ENCODE peak calls at places on chromosomes 3 and 15, in ten cellular contexts. Z is AG04450; M is GM18507; E is mucosa of descending colon; T is stimulated activated CD8-positive, alpha-beta memory T cell treated with anti-CD3 and anti-CD28 coated beads, Interleukin-12 subunit alpha, Interleukin-12 subunit beta, amount 100 ng/mL, for 4 hours; Q is cerebellar cortex; V is mesenchymal stem cell; N is NCI-H1092; B is B cell; Y is EH. X is an unnamed sample.

GRCh38 chr3:13869944-13870343 is 9.9 kb downstream of the WNT7A start:
- DNase-seq in N (no peak), T (no peak), B (no peak), Q (no peak), Y (no peak), V (no peak), E (no peak), M (no peak), Z (no peak), X (no peak)

GRCh38 chr15:89647191-89647851 is 7.9 kb downstream of the KIF7 start:
- DNase-seq in Q (peak), E (peak), N (peak), T (no peak), B (peak), Y (peak), M (peak), Z (no peak), V (peak), X (no peak)

GRCh38 chr3:188712257-188712924 is 459.4 kb upstream of the TPRG1 start:
- DNase-seq in T (no peak), B (peak), Q (no peak), V (peak), E (no peak), N (no peak), Y (peak), M (no peak), Z (peak), X (no peak)

GRCh38 chr15:74725845-74726773 is 781 bp upstream of the CYP1A1 start:
- DNase-seq in N (no peak), Y (peak), M (peak), T (peak), E (peak), B (peak), Z (no peak), Q (peak), V (peak), X (peak)

GRCh38 chr15:47756872-47757271 is 39.6 kb downstream of the SEMA6D start:
- DNase-seq in V (peak), E (no peak), M (no peak), B (no peak), Y (peak), N (no peak), Z (peak), T (no peak), Q (no peak), X (no peak)

GRCh38 chr15:85542895-85543331 is 162.5 kb downstream of the AKAP13 start:
- DNase-seq in B (no peak), Y (peak), N (no peak), Q (no peak), V (no peak), T (no peak), M (no peak), E (no peak), Z (no peak), X (no peak)

GRCh38 chr3:66957357-66957756 is 40.8 kb upstream of the KBTBD8 start:
- DNase-seq in E (no peak), M (no peak), V (no peak), B (no peak), Y (no peak), T (no peak), Q (no peak), Z (no peak), N (no peak), X (no peak)

GRCh38 chr15:89825264-89825940 is 10.8 kb upstream of the ANPEP start:
- DNase-seq in M (no peak), Y (no peak), Q (no peak), N (no peak), E (peak), T (no peak), V (no peak), B (peak), Z (no peak), X (no peak)

GRCh38 chr3:23550402-23550801 is 255.4 kb upstream of the UBE2E1 start:
- DNase-seq in Y (no peak), E (no peak), M (peak), Z (no peak), T (no peak), N (no peak), B (no peak), Q (no peak), V (no peak), X (no peak)

GRCh38 chr3:129482721-129483120 is 42.7 kb downstream of the IFT122 start:
- DNase-seq in N (no peak), V (no peak), M (no peak), T (no peak), Q (no peak), Y (no peak), Z (no peak), B (no peak), E (no peak), X (no peak)

GRCh38 chr3:30258426-30259392 is 347.7 kb upstream of the TGFBR2 start:
- DNase-seq in E (no peak), N (peak), Z (no peak), M (no peak), V (peak), T (no peak), B (no peak), Q (no peak), Y (no peak), X (no peak)

GRCh38 chr3:64264491-64265109 is 39.3 kb upstream of the PRICKLE2 start:
- DNase-seq in Z (no peak), E (no peak), Q (no peak), Y (peak), T (no peak), B (no peak), M (no peak), V (peak), N (no peak), X (no peak)

GRCh38 chr3:63328386-63328785 is 50.3 kb downstream of the SYNPR start:
- DNase-seq in V (peak), T (no peak), Y (peak), B (no peak), N (no peak), Q (no peak), Z (no peak), M (no peak), E (no peak), X (no peak)

GRCh38 chr3:1609416-1609815 is 489.2 kb upstream of the CNTN4 start:
- DNase-seq in Q (no peak), B (no peak), N (peak), T (no peak), M (no peak), V (no peak), Y (no peak), Z (no peak), E (no peak), X (no peak)

GRCh38 chr3:88000853-88001252 is 58.0 kb downstream of the CGGBP1 start:
- DNase-seq in V (peak), E (no peak), N (no peak), T (no peak), Z (no peak), B (no peak), Y (peak), M (no peak), Q (no peak), X (no peak)

GRCh38 chr3:2211568-2211967 is 112.9 kb downstream of the CNTN4 start:
- DNase-seq in V (peak), B (no peak), Q (no peak), Y (no peak), M (no peak), N (no peak), T (no peak), E (no peak), Z (no peak), X (no peak)

GRCh38 chr3:12782172-12782815 is 14.2 kb upstream of the CAND2 start:
- DNase-seq in Y (no peak), E (no peak), M (no peak), V (peak), T (no peak), N (no peak), B (no peak), Q (no peak), Z (peak), X (no peak)

GRCh38 chr3:71438004-71438685 is 145.4 kb downstream of the FOXP1 start:
- DNase-seq in B (no peak), Q (no peak), T (no peak), N (no peak), Y (no peak), M (no peak), Z (no peak), E (no peak), V (no peak), X (no peak)

GRCh38 chr15:95432878-95433405 is 897.6 kb upstream of the NR2F2 start:
- DNase-seq in B (no peak), Q (no peak), Z (no peak), T (no peak), N (no peak), Y (no peak), E (no peak), M (no peak), V (no peak), X (no peak)

GRCh38 chr3:177770821-177771220 is 573.5 kb upstream of the TBL1XR1 start:
- DNase-seq in Q (peak), M (no peak), T (no peak), V (no peak), B (no peak), Y (peak), Z (no peak), E (no peak), N (no peak), X (no peak)